ENCODE peak calls at places on chromosome X, in six cellular contexts. One of them, this sample, is unnamed.

GRCh38 chrX:6550999-6551398 is 16.1 kb upstream of the VCX3A start:
- DNase-seq in central memory CD8-positive, alpha-beta T cell: no peak
- DNase-seq in Ammon's horn: no peak
- DNase-seq in hypothalamus: no peak
- DNase-seq in left ventricle myocardium inferior: no peak
- DNase-seq in mesendoderm: no peak
- DNase-seq in this sample: no peak

GRCh38 chrX:31213941-31214340 is 142.1 kb upstream of the FTHL17 start:
- DNase-seq in hypothalamus: no peak
- DNase-seq in left ventricle myocardium inferior: no peak
- DNase-seq in central memory CD8-positive, alpha-beta T cell: no peak
- DNase-seq in mesendoderm: peak; percentile 27
- DNase-seq in Ammon's horn: no peak
- DNase-seq in this sample: no peak

GRCh38 chrX:110847334-110847733 is 51.7 kb upstream of the CHRDL1 start:
- DNase-seq in Ammon's horn: peak; percentile 65
- DNase-seq in mesendoderm: peak; percentile 54
- DNase-seq in hypothalamus: no peak
- DNase-seq in central memory CD8-positive, alpha-beta T cell: no peak
- DNase-seq in left ventricle myocardium inferior: no peak
- DNase-seq in this sample: no peak

GRCh38 chrX:2696698-2697215 is 5.7 kb downstream of the CD99 start:
- DNase-seq in central memory CD8-positive, alpha-beta T cell: peak; percentile 68
- DNase-seq in hypothalamus: no peak
- DNase-seq in mesendoderm: no peak
- DNase-seq in left ventricle myocardium inferior: no peak
- DNase-seq in Ammon's horn: peak; percentile 55
- DNase-seq in this sample: peak; percentile 47

GRCh38 chrX:28901637-28902036 is 314.4 kb downstream of the IL1RAPL1 start:
- DNase-seq in mesendoderm: no peak
- DNase-seq in left ventricle myocardium inferior: no peak
- DNase-seq in central memory CD8-positive, alpha-beta T cell: no peak
- DNase-seq in Ammon's horn: no peak
- DNase-seq in hypothalamus: no peak
- DNase-seq in this sample: no peak

GRCh38 chrX:53682885-53683555 is 3.5 kb downstream of the HUWE1 start:
- DNase-seq in hypothalamus: no peak
- DNase-seq in central memory CD8-positive, alpha-beta T cell: peak; percentile 15
- DNase-seq in left ventricle myocardium inferior: no peak
- DNase-seq in mesendoderm: peak; percentile 82
- DNase-seq in Ammon's horn: peak; percentile 2
- DNase-seq in this sample: no peak

GRCh38 chrX:119194631-119195030 is 41.5 kb upstream of the PGRMC1 start:
- DNase-seq in left ventricle myocardium inferior: no peak
- DNase-seq in central memory CD8-positive, alpha-beta T cell: no peak
- DNase-seq in hypothalamus: no peak
- DNase-seq in Ammon's horn: no peak
- DNase-seq in mesendoderm: peak; percentile 25
- DNase-seq in this sample: no peak

GRCh38 chrX:13283512-13283911 is 36.3 kb downstream of the ATXN3L start:
- DNase-seq in left ventricle myocardium inferior: no peak
- DNase-seq in Ammon's horn: no peak
- DNase-seq in mesendoderm: peak; percentile 66
- DNase-seq in central memory CD8-positive, alpha-beta T cell: no peak
- DNase-seq in hypothalamus: no peak
- DNase-seq in this sample: no peak

GRCh38 chrX:69298466-69299140 is 133.3 kb upstream of the PJA1 start:
- DNase-seq in mesendoderm: no peak
- DNase-seq in Ammon's horn: no peak
- DNase-seq in central memory CD8-positive, alpha-beta T cell: no peak
- DNase-seq in hypothalamus: no peak
- DNase-seq in left ventricle myocardium inferior: no peak
- DNase-seq in this sample: no peak

GRCh38 chrX:39409246-39409917 is 608.1 kb downstream of the MID1IP1 start:
- DNase-seq in hypothalamus: no peak
- DNase-seq in central memory CD8-positive, alpha-beta T cell: no peak
- DNase-seq in Ammon's horn: no peak
- DNase-seq in left ventricle myocardium inferior: no peak
- DNase-seq in mesendoderm: no peak
- DNase-seq in this sample: no peak

GRCh38 chrX:70331161-70331560 is 41.3 kb downstream of the KIF4A start:
- DNase-seq in Ammon's horn: no peak
- DNase-seq in hypothalamus: no peak
- DNase-seq in central memory CD8-positive, alpha-beta T cell: no peak
- DNase-seq in mesendoderm: no peak
- DNase-seq in left ventricle myocardium inferior: no peak
- DNase-seq in this sample: no peak

GRCh38 chrX:120517936-120518335 is 42.8 kb downstream of the CUL4B start:
- DNase-seq in left ventricle myocardium inferior: no peak
- DNase-seq in mesendoderm: no peak
- DNase-seq in hypothalamus: no peak
- DNase-seq in central memory CD8-positive, alpha-beta T cell: no peak
- DNase-seq in Ammon's horn: no peak
- DNase-seq in this sample: no peak

GRCh38 chrX:10098235-10098819 is 58.4 kb upstream of the CLCN4 start:
- DNase-seq in left ventricle myocardium inferior: no peak
- DNase-seq in central memory CD8-positive, alpha-beta T cell: no peak
- DNase-seq in hypothalamus: no peak
- DNase-seq in mesendoderm: no peak
- DNase-seq in Ammon's horn: no peak
- DNase-seq in this sample: no peak

GRCh38 chrX:70087857-70088256 is 25.6 kb downstream of the OTUD6A start:
- DNase-seq in Ammon's horn: no peak
- DNase-seq in hypothalamus: no peak
- DNase-seq in central memory CD8-positive, alpha-beta T cell: no peak
- DNase-seq in left ventricle myocardium inferior: no peak
- DNase-seq in mesendoderm: no peak
- DNase-seq in this sample: no peak

GRCh38 chrX:106802388-106803275 is at the start of gene TBC1D8B:
- DNase-seq in mesendoderm: peak; percentile 96
- DNase-seq in left ventricle myocardium inferior: peak; percentile 56
- DNase-seq in hypothalamus: peak; percentile 8
- DNase-seq in Ammon's horn: peak; percentile 91
- DNase-seq in central memory CD8-positive, alpha-beta T cell: no peak
- DNase-seq in this sample: peak; percentile 24

GRCh38 chrX:39725928-39726619 is 371.7 kb downstream of the BCOR start:
- DNase-seq in central memory CD8-positive, alpha-beta T cell: no peak
- DNase-seq in Ammon's horn: no peak
- DNase-seq in left ventricle myocardium inferior: no peak
- DNase-seq in mesendoderm: no peak
- DNase-seq in hypothalamus: no peak
- DNase-seq in this sample: no peak

GRCh38 chrX:39499996-39500395 is 597.8 kb downstream of the BCOR start:
- DNase-seq in Ammon's horn: no peak
- DNase-seq in left ventricle myocardium inferior: no peak
- DNase-seq in central memory CD8-positive, alpha-beta T cell: no peak
- DNase-seq in mesendoderm: no peak
- DNase-seq in hypothalamus: no peak
- DNase-seq in this sample: no peak

GRCh38 chrX:70970482-70970999 is 39.6 kb upstream of the SLC7A3 start:
- DNase-seq in left ventricle myocardium inferior: no peak
- DNase-seq in central memory CD8-positive, alpha-beta T cell: no peak
- DNase-seq in mesendoderm: peak; percentile 42
- DNase-seq in Ammon's horn: no peak
- DNase-seq in hypothalamus: no peak
- DNase-seq in this sample: no peak

GRCh38 chrX:63784902-63785692 is at the start of gene ARHGEF9:
- DNase-seq in mesendoderm: peak; percentile 78
- DNase-seq in central memory CD8-positive, alpha-beta T cell: no peak
- DNase-seq in hypothalamus: peak; percentile 1
- DNase-seq in left ventricle myocardium inferior: peak; percentile 17
- DNase-seq in Ammon's horn: peak; percentile 17
- DNase-seq in this sample: peak; percentile 25

GRCh38 chrX:45715787-45716186 is 515.1 kb upstream of the DIPK2B start:
- DNase-seq in mesendoderm: peak; percentile 0
- DNase-seq in Ammon's horn: no peak
- DNase-seq in hypothalamus: no peak
- DNase-seq in central memory CD8-positive, alpha-beta T cell: no peak
- DNase-seq in left ventricle myocardium inferior: no peak
- DNase-seq in this sample: no peak

GRCh38 chrX:139864613-139865012 is 68.2 kb downstream of the ATP11C start:
- DNase-seq in central memory CD8-positive, alpha-beta T cell: no peak
- DNase-seq in Ammon's horn: no peak
- DNase-seq in hypothalamus: no peak
- DNase-seq in left ventricle myocardium inferior: no peak
- DNase-seq in mesendoderm: no peak
- DNase-seq in this sample: no peak

GRCh38 chrX:150848914-150849365 is 49.5 kb downstream of the CD99L2 start:
- DNase-seq in left ventricle myocardium inferior: no peak
- DNase-seq in Ammon's horn: no peak
- DNase-seq in central memory CD8-positive, alpha-beta T cell: no peak
- DNase-seq in hypothalamus: no peak
- DNase-seq in mesendoderm: no peak
- DNase-seq in this sample: no peak

GRCh38 chrX:63658920-63659319 is 126.1 kb downstream of the ARHGEF9 start:
- DNase-seq in hypothalamus: no peak
- DNase-seq in Ammon's horn: no peak
- DNase-seq in central memory CD8-positive, alpha-beta T cell: no peak
- DNase-seq in left ventricle myocardium inferior: no peak
- DNase-seq in mesendoderm: no peak
- DNase-seq in this sample: no peak

GRCh38 chrX:46758163-46758955 is 559 bp downstream of the SLC9A7 start:
- DNase-seq in mesendoderm: no peak
- DNase-seq in left ventricle myocardium inferior: no peak
- DNase-seq in central memory CD8-positive, alpha-beta T cell: no peak
- DNase-seq in Ammon's horn: no peak
- DNase-seq in hypothalamus: no peak
- DNase-seq in this sample: peak; percentile 34

GRCh38 chrX:134684956-134685355 is 26.7 kb upstream of the PLAC1 start:
- DNase-seq in central memory CD8-positive, alpha-beta T cell: no peak
- DNase-seq in hypothalamus: no peak
- DNase-seq in left ventricle myocardium inferior: no peak
- DNase-seq in Ammon's horn: no peak
- DNase-seq in mesendoderm: no peak
- DNase-seq in this sample: no peak

GRCh38 chrX:37371578-37371981 is 22.4 kb downstream of the PRRG1 start:
- DNase-seq in hypothalamus: no peak
- DNase-seq in central memory CD8-positive, alpha-beta T cell: no peak
- DNase-seq in mesendoderm: no peak
- DNase-seq in Ammon's horn: no peak
- DNase-seq in left ventricle myocardium inferior: peak; percentile 27
- DNase-seq in this sample: no peak

GRCh38 chrX:80550722-80551121 is 130.5 kb downstream of the TENT5D start:
- DNase-seq in hypothalamus: no peak
- DNase-seq in Ammon's horn: no peak
- DNase-seq in mesendoderm: peak; percentile 76
- DNase-seq in central memory CD8-positive, alpha-beta T cell: no peak
- DNase-seq in left ventricle myocardium inferior: no peak
- DNase-seq in this sample: no peak

GRCh38 chrX:46559062-46559461 is 13.8 kb upstream of the ZNF674 start:
- DNase-seq in hypothalamus: no peak
- DNase-seq in left ventricle myocardium inferior: peak; percentile 24
- DNase-seq in central memory CD8-positive, alpha-beta T cell: no peak
- DNase-seq in Ammon's horn: no peak
- DNase-seq in mesendoderm: no peak
- DNase-seq in this sample: no peak

GRCh38 chrX:54029543-54030143 is 14.6 kb downstream of the PHF8 start:
- DNase-seq in hypothalamus: no peak
- DNase-seq in Ammon's horn: no peak
- DNase-seq in central memory CD8-positive, alpha-beta T cell: no peak
- DNase-seq in left ventricle myocardium inferior: no peak
- DNase-seq in mesendoderm: no peak
- DNase-seq in this sample: no peak

GRCh38 chrX:22742174-22742573 is 257.6 kb upstream of the DDX53 start:
- DNase-seq in central memory CD8-positive, alpha-beta T cell: no peak
- DNase-seq in left ventricle myocardium inferior: no peak
- DNase-seq in mesendoderm: no peak
- DNase-seq in hypothalamus: no peak
- DNase-seq in Ammon's horn: no peak
- DNase-seq in this sample: no peak

GRCh38 chrX:49070988-49071387 is 2.8 kb downstream of the PRAF2 start:
- DNase-seq in hypothalamus: no peak
- DNase-seq in Ammon's horn: no peak
- DNase-seq in central memory CD8-positive, alpha-beta T cell: no peak
- DNase-seq in mesendoderm: no peak
- DNase-seq in left ventricle myocardium inferior: no peak
- DNase-seq in this sample: no peak

GRCh38 chrX:147894332-147894870 is 17.3 kb upstream of the FMR1 start:
- DNase-seq in hypothalamus: no peak
- DNase-seq in Ammon's horn: no peak
- DNase-seq in left ventricle myocardium inferior: no peak
- DNase-seq in central memory CD8-positive, alpha-beta T cell: no peak
- DNase-seq in mesendoderm: no peak
- DNase-seq in this sample: no peak

GRCh38 chrX:23919706-23920320 is 12.0 kb downstream of the CXorf58 start:
- DNase-seq in hypothalamus: no peak
- DNase-seq in mesendoderm: peak; percentile 53
- DNase-seq in left ventricle myocardium inferior: no peak
- DNase-seq in central memory CD8-positive, alpha-beta T cell: no peak
- DNase-seq in Ammon's horn: no peak
- DNase-seq in this sample: no peak

GRCh38 chrX:63350551-63350950 is 581 bp downstream of the SPIN4 start:
- DNase-seq in hypothalamus: no peak
- DNase-seq in left ventricle myocardium inferior: no peak
- DNase-seq in Ammon's horn: peak; percentile 12
- DNase-seq in central memory CD8-positive, alpha-beta T cell: no peak
- DNase-seq in mesendoderm: peak; percentile 53
- DNase-seq in this sample: peak; percentile 33

GRCh38 chrX:56764153-56764974 is 35.3 kb downstream of the NBDY start:
- DNase-seq in Ammon's horn: peak; percentile 89
- DNase-seq in left ventricle myocardium inferior: no peak
- DNase-seq in mesendoderm: peak; percentile 78
- DNase-seq in hypothalamus: no peak
- DNase-seq in central memory CD8-positive, alpha-beta T cell: peak; percentile 62
- DNase-seq in this sample: peak; percentile 47

GRCh38 chrX:129665916-129666644 is 11.3 kb upstream of the APLN start:
- DNase-seq in mesendoderm: peak; percentile 93
- DNase-seq in Ammon's horn: no peak
- DNase-seq in central memory CD8-positive, alpha-beta T cell: no peak
- DNase-seq in left ventricle myocardium inferior: no peak
- DNase-seq in hypothalamus: no peak
- DNase-seq in this sample: no peak

GRCh38 chrX:133542476-133542875 is 127.2 kb upstream of the GPC4 start:
- DNase-seq in hypothalamus: no peak
- DNase-seq in Ammon's horn: peak; percentile 11
- DNase-seq in central memory CD8-positive, alpha-beta T cell: no peak
- DNase-seq in mesendoderm: no peak
- DNase-seq in left ventricle myocardium inferior: no peak
- DNase-seq in this sample: no peak